ENCODE peak calls at places on chromosomes 11 and 22, in five cellular contexts. B is HEK293T, M is GM12878, L is H1, Y is HepG2. Z is an unnamed sample.

GRCh38 chr11:76789443-76789719 is 6.2 kb downstream of the TSKU start:
- DNase-seq in B (no peak), M (no peak), L (no peak), Y (no peak), Z (no peak)

GRCh38 chr11:10524471-10524870 is 16.5 kb downstream of the RNF141 start:
- DNase-seq in B (no peak), M (no peak), L (no peak), Y (no peak), Z (no peak)

GRCh38 chr11:79244175-79244804 is 196.5 kb downstream of the TENM4 start:
- DNase-seq in B (no peak), M (no peak), L (no peak), Y (no peak), Z (no peak)

GRCh38 chr11:66211100-66211499 is 57.3 kb upstream of the RAB1B start:
- DNase-seq in B (no peak), M (no peak), L (no peak), Y (no peak), Z (no peak)

GRCh38 chr11:30992513-30992849 is 377.1 kb downstream of the DCDC1 start:
- DNase-seq in B (no peak), M (no peak), L (no peak), Y (peak; percentile 43), Z (no peak)

GRCh38 chr22:39097098-39098020 is at the start of gene APOBEC3H:
- DNase-seq in B (no peak), M (no peak), L (no peak), Y (no peak), Z (no peak)

GRCh38 chr11:114215871-114216803 is 80.1 kb upstream of the NNMT start:
- DNase-seq in B (no peak), M (no peak), L (no peak), Y (no peak), Z (no peak)

GRCh38 chr22:23898006-23898974 is 4.1 kb downstream of the MIF start:
- DNase-seq in B (no peak), M (no peak), L (no peak), Y (no peak), Z (no peak)

GRCh38 chr11:62737196-62737595 is 8.9 kb downstream of the TTC9C start:
- DNase-seq in B (no peak), M (no peak), L (no peak), Y (no peak), Z (no peak)

GRCh38 chr11:89279176-89279575 is 101.5 kb downstream of the TYR start:
- DNase-seq in B (no peak), M (no peak), L (no peak), Y (no peak), Z (no peak)

GRCh38 chr11:65354265-65355012 is at the start of gene TIGD3:
- DNase-seq in B (peak; percentile 98), M (peak; percentile 75), L (peak; percentile 85), Y (peak; percentile 92), Z (peak; percentile 93)

GRCh38 chr22:39924286-39924685 is 23.4 kb downstream of the GRAP2 start:
- DNase-seq in B (no peak), M (no peak), L (no peak), Y (no peak), Z (no peak)

GRCh38 chr11:72768581-72768980 is 16.4 kb upstream of the ARAP1 start:
- DNase-seq in B (no peak), M (no peak), L (no peak), Y (no peak), Z (no peak)
- TF ChIP-seq SUZ12 in B (no peak), M (no peak), L (no peak), Y (no peak), Z (no peak)

DNA sequence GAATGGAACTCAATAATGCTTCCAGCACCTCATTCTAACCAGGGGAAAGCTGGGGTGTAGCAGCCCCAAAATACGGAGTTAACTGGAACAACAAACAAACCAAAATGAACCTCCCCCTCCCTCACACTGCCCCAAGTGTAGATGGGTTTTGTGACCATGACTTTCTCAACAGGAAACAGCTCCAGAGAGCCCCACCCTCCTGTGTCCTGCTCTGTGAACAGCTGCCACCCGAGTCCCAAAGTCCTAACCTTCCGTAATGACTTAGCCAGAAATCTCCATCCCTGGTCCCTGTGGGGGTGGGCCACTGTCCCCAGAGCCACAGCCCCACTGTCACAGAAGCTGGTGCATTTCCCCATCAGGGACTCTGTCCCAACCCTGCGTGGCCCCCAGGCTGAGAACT is 155.4 kb downstream of the CRYBB2 start:
- DNase-seq in B (no peak), M (no peak), L (no peak), Y (no peak), Z (no peak)
- TF ChIP-seq SUZ12 in B (no peak), M (no peak), L (no peak), Y (no peak), Z (no peak)

GRCh38 chr11:27816200-27816599 is 115.9 kb upstream of the BDNF start:
- DNase-seq in B (no peak), M (no peak), L (no peak), Y (no peak), Z (no peak)

GRCh38 chr11:27820249-27820648 is 120.0 kb upstream of the BDNF start:
- DNase-seq in B (no peak), M (no peak), L (no peak), Y (no peak), Z (no peak)
- TF ChIP-seq SUZ12 in B (no peak), M (no peak), L (no peak), Y (no peak), Z (no peak)

DNA sequence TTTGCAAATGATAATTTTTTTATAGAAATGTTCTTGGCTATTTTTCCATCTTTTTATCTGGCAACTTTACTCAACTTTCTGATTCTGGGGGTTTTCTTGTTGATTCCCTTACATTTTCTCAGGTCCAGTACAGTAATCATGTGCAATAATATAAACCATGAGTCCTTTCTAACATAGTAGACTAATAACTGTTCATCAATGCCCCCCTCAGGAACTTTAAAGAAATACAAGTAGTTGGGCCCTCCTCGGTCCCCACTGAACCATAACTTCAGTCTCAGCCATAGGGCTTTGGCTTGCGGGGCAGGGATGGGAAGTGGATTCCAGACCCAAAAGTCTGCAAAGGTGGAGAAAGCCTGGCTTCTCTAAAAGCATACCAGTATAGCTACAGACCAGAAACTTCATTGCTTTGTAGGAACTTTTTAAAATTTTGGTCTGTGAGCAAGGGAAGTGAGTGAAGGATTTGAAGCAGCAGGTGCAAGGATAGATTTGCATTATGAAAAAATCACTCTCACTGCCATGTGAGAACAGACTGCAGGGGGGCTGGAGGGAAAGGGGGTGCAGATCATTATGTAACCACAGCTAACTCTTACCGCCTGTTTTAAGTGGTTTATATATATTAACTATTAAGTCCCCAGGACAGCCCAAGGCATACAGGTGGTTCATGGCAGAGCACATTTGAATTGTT is 10.5 kb upstream of the TUB start:
- DNase-seq in B (peak; percentile 62), M (no peak), L (no peak), Y (peak; percentile 20), Z (no peak)
- TF ChIP-seq SUZ12 in B (no peak), M (no peak), L (no peak), Y (no peak), Z (no peak)

DNA sequence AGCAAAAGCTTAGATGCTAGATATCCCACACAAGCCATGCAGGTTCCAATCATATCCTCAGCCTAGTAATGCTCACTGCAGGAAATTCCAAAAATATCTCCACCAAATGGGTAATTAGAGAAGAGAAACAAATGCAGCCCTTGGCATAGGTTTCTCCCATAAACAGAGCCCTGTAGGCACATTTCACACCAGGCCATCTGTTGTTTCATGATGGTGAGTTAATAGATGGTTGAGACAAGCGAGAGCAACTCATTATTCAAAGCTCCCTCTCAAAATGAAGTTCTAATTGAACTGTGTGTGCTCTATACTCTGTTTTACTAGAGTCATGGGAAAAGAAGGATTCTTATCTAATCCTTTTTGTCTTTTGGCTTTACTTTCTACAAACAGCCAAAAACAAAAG is 154.7 kb upstream of the TRPC6 start:
- DNase-seq in B (no peak), M (no peak), L (no peak), Y (no peak), Z (no peak)
- TF ChIP-seq SUZ12 in B (no peak), M (no peak), L (no peak), Y (no peak), Z (no peak)

GRCh38 chr22:36951746-36952145 is 38.3 kb downstream of the CSF2RB start:
- DNase-seq in B (no peak), M (no peak), L (no peak), Y (no peak), Z (no peak)

GRCh38 chr22:36950797-36951590 is 37.6 kb downstream of the CSF2RB start:
- DNase-seq in B (no peak), M (no peak), L (no peak), Y (no peak), Z (no peak)

GRCh38 chr22:36953239-36954080 is 40.0 kb downstream of the CSF2RB start:
- DNase-seq in B (no peak), M (no peak), L (no peak), Y (no peak), Z (no peak)

GRCh38 chr22:36946436-36947158 is 33.2 kb downstream of the CSF2RB start:
- DNase-seq in B (no peak), M (no peak), L (no peak), Y (no peak), Z (no peak)

GRCh38 chr22:36948273-36949055 is 35.0 kb downstream of the CSF2RB start:
- DNase-seq in B (no peak), M (no peak), L (no peak), Y (no peak), Z (no peak)
- TF ChIP-seq SUZ12 in B (no peak), M (no peak), L (no peak), Y (no peak), Z (no peak)

GRCh38 chr11:100682247-100682969 is 4.7 kb upstream of the ARHGAP42 start:
- DNase-seq in B (no peak), M (no peak), L (no peak), Y (no peak), Z (no peak)
- TF ChIP-seq SUZ12 in B (no peak), M (no peak), L (no peak), Y (no peak), Z (no peak)

GRCh38 chr11:23540101-23540561 is 679.9 kb upstream of the CCDC179 start:
- DNase-seq in B (peak; percentile 45), M (peak; percentile 5), L (peak; percentile 49), Y (peak; percentile 44), Z (no peak)
- TF ChIP-seq SUZ12 in B (no peak), M (no peak), L (no peak), Y (no peak), Z (no peak)